ENCODE peak calls at places on chromosomes 3 and 15, in six cellular contexts. Z is upper lobe of left lung, P is transverse colon, I is Panc1, E is sigmoid colon, M is stomach. D is an unnamed sample.

GRCh38 chr3:46087871-46088270 is 60.6 kb upstream of the XCR1 start:
- DNase-seq in I (no peak), Z (no peak), M (no peak), P (no peak), E (no peak), D (no peak)

GRCh38 chr3:151330899-151331298 is 1.6 kb upstream of the P2RY13 start:
- DNase-seq in E (no peak), Z (no peak), P (no peak), I (no peak), M (no peak), D (no peak)

GRCh38 chr3:61239871-61240270 is 11.4 kb downstream of the FHIT start:
- DNase-seq in P (no peak), I (no peak), M (peak), Z (no peak), E (no peak), D (no peak)

GRCh38 chr15:85607842-85608241 is 186.9 kb downstream of the KLHL25 start:
- DNase-seq in P (no peak), Z (no peak), M (no peak), I (peak), E (no peak), D (no peak)

GRCh38 chr3:142808103-142808917 is 80.6 kb downstream of the PCOLCE2 start:
- DNase-seq in E (no peak), Z (no peak), I (peak), M (no peak), P (no peak), D (no peak)

GRCh38 chr3:13049400-13049799 is 23.8 kb downstream of the IQSEC1 start:
- DNase-seq in M (no peak), E (no peak), Z (no peak), P (no peak), I (no peak), D (no peak)

GRCh38 chr3:36381311-36381956 is 1.1 kb downstream of the STAC start:
- DNase-seq in Z (no peak), I (no peak), P (no peak), M (no peak), E (no peak), D (no peak)

GRCh38 chr3:71189480-71189879 is 394.0 kb downstream of the FOXP1 start:
- DNase-seq in E (no peak), P (no peak), M (no peak), I (no peak), Z (no peak), D (no peak)

GRCh38 chr3:154428369-154429206 is 1.4 kb downstream of the GPR149 start:
- DNase-seq in Z (peak), I (no peak), P (no peak), M (no peak), E (no peak), D (peak)

GRCh38 chr15:59688383-59688887 is 685 bp downstream of the BNIP2 start:
- DNase-seq in P (no peak), Z (no peak), E (peak), I (no peak), M (no peak), D (peak)

GRCh38 chr3:48399387-48400172 is 27.6 kb downstream of the FBXW12 start:
- DNase-seq in Z (peak), M (no peak), E (no peak), P (no peak), I (no peak), D (peak)

GRCh38 chr3:189273736-189274135 is 102.0 kb downstream of the TPRG1 start:
- DNase-seq in I (no peak), Z (no peak), E (no peak), P (no peak), M (no peak), D (no peak)

GRCh38 chr3:170355738-170356595 is 1.5 kb upstream of the SKIL start:
- DNase-seq in E (peak), I (no peak), M (peak), P (peak), Z (peak), D (peak)

GRCh38 chr3:157794771-157795170 is 291.6 kb upstream of the VEPH1 start:
- DNase-seq in E (no peak), I (no peak), P (no peak), Z (no peak), M (no peak), D (no peak)

GRCh38 chr15:47741082-47741481 is 23.8 kb downstream of the SEMA6D start:
- DNase-seq in M (no peak), P (no peak), I (no peak), E (no peak), Z (no peak), D (no peak)

GRCh38 chr3:53806182-53807116 is 39.8 kb downstream of the CHDH start:
- DNase-seq in P (peak), I (no peak), Z (no peak), E (peak), M (no peak), D (no peak)

GRCh38 chr3:189862385-189863023 is 231.3 kb downstream of the TP63 start:
- DNase-seq in M (no peak), I (no peak), P (no peak), E (no peak), Z (no peak), D (no peak)

GRCh38 chr15:80839764-80840130 is 60.6 kb downstream of the CEMIP start:
- DNase-seq in E (no peak), I (no peak), Z (no peak), P (peak), M (no peak), D (no peak)

GRCh38 chr3:8301977-8302589 is 199.5 kb upstream of the LMCD1 start:
- DNase-seq in P (no peak), Z (no peak), M (no peak), E (no peak), I (peak), D (no peak)

GRCh38 chr15:57319919-57320542 is 56.3 kb upstream of the CGNL1 start:
- DNase-seq in E (no peak), M (no peak), Z (peak), I (no peak), P (no peak), D (no peak)

GRCh38 chr3:111668912-111669488 is 73.9 kb upstream of the ZBED2 start:
- DNase-seq in I (peak), Z (no peak), E (no peak), M (no peak), P (no peak), D (no peak)

GRCh38 chr3:25897019-25897418 is 107.1 kb downstream of the OXSM start:
- DNase-seq in P (peak), E (no peak), Z (no peak), I (peak), M (no peak), D (no peak)

GRCh38 chr3:148954981-148955380 is 36.4 kb upstream of the GYG1 start:
- DNase-seq in E (no peak), P (no peak), Z (no peak), I (no peak), M (no peak), D (no peak)

GRCh38 chr3:52503788-52504424 is 8.8 kb downstream of the STAB1 start:
- DNase-seq in I (no peak), M (no peak), E (no peak), Z (peak), P (no peak), D (no peak)

GRCh38 chr15:69472575-69472974 is 20.0 kb downstream of the RPLP1 start:
- DNase-seq in P (no peak), I (no peak), Z (no peak), E (no peak), M (no peak), D (no peak)

GRCh38 chr15:81941479-81941878 is 104.3 kb downstream of the MEX3B start:
- DNase-seq in E (no peak), Z (no peak), I (no peak), P (no peak), M (no peak), D (no peak)

GRCh38 chr15:70078578-70079417 is 18.9 kb downstream of the TLE3 start:
- DNase-seq in E (no peak), P (no peak), M (peak), I (no peak), Z (no peak), D (no peak)

GRCh38 chr3:38375488-38376097 is 29.0 kb downstream of the XYLB start:
- DNase-seq in I (no peak), M (no peak), E (no peak), P (no peak), Z (no peak), D (no peak)

GRCh38 chr3:175940243-175940642 is 1081.1 kb downstream of the NAALADL2 start:
- DNase-seq in Z (no peak), P (no peak), M (no peak), I (no peak), E (no peak), D (no peak)

GRCh38 chr3:187748050-187748481 is 2.8 kb upstream of the BCL6 start:
- DNase-seq in I (peak), E (peak), Z (no peak), M (peak), P (peak), D (peak)

GRCh38 chr3:38723569-38724391 is 74.3 kb upstream of the SCN5A start:
- DNase-seq in P (no peak), Z (peak), M (no peak), E (no peak), I (no peak), D (no peak)

GRCh38 chr3:57951106-57951882 is 56.9 kb upstream of the FLNB start:
- DNase-seq in Z (no peak), I (no peak), P (peak), E (peak), M (peak), D (no peak)

GRCh38 chr3:155491696-155492095 is 198.2 kb upstream of the STRIT1 start:
- DNase-seq in M (no peak), Z (no peak), P (no peak), I (no peak), E (no peak), D (no peak)

GRCh38 chr3:155804298-155804697 is 1.8 kb downstream of the C3orf33 start:
- DNase-seq in P (no peak), E (no peak), Z (no peak), M (no peak), I (no peak), D (no peak)

GRCh38 chr15:100686725-100687488 is 84.5 kb downstream of the ASB7 start:
- DNase-seq in E (no peak), P (no peak), M (no peak), I (no peak), Z (no peak), D (no peak)

GRCh38 chr3:197511853-197512635 is 43.7 kb downstream of the BDH1 start:
- DNase-seq in I (no peak), Z (no peak), M (no peak), E (no peak), P (no peak), D (no peak)
- TF ChIP-seq CTCF in I (no peak), Z (no peak), M (no peak), E (no peak), P (no peak), D (no peak)

GRCh38 chr15:68389936-68390790 is 41.8 kb downstream of the ITGA11 start:
- DNase-seq in P (no peak), Z (no peak), E (peak), I (no peak), M (peak), D (no peak)
- TF ChIP-seq POLR2AphosphoS5 in P (no peak), Z (no peak), E (no peak), I (no peak), M (no peak), D (no peak)

GRCh38 chr3:129482721-129483120 is 42.7 kb downstream of the IFT122 start:
- DNase-seq in E (no peak), Z (no peak), I (no peak), M (no peak), P (no peak), D (no peak)
- TF ChIP-seq CTCF in E (no peak), Z (no peak), I (no peak), M (no peak), P (no peak), D (no peak)

DNA sequence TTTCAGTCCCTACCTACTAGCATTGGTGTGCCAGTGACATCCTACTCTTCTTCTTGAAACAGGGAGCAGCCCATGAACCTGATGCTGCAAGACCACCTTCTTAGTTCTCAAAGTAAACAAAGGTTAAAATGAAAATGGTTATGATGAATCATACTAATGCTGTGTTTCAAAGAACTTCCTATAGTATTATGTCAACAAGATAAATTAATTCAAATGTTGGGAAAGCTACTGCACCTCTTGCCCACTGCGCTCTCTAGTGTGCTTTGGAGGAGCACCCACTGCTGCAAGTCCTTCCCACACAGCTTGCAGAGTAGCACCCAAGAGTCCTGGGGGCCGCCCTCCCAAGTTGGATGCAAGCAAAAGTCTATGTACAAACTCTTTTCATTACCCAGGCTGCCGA is 81.1 kb downstream of the CD200R1L start:
- DNase-seq in P (no peak), I (no peak), E (no peak), M (no peak), Z (no peak), D (no peak)
- TF ChIP-seq POLR2AphosphoS5 in P (no peak), I (no peak), E (no peak), M (no peak), Z (no peak), D (no peak)

DNA sequence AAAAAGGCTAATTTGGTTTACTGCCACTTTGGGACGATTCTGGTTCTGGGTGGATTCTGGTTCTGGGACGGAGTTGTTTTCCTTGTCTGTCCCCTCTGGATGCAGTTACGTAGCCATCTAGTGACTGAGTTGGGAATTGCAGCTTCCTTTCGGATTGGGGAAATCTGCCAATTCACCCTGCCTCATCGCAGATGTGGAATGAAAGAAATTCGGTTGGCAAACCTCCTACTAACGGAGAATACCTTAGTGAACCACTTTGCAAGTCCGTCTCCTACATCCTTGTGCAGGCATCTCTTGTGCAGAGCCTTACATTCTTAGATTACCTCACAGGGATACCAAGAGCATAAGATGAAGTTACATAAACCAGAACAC is 31.5 kb upstream of the AP4E1 start:
- DNase-seq in M (peak), P (peak), Z (no peak), I (peak), E (peak), D (peak)
- TF ChIP-seq CTCF in M (no peak), P (peak), Z (peak), I (peak), E (peak), D (peak)

DNA sequence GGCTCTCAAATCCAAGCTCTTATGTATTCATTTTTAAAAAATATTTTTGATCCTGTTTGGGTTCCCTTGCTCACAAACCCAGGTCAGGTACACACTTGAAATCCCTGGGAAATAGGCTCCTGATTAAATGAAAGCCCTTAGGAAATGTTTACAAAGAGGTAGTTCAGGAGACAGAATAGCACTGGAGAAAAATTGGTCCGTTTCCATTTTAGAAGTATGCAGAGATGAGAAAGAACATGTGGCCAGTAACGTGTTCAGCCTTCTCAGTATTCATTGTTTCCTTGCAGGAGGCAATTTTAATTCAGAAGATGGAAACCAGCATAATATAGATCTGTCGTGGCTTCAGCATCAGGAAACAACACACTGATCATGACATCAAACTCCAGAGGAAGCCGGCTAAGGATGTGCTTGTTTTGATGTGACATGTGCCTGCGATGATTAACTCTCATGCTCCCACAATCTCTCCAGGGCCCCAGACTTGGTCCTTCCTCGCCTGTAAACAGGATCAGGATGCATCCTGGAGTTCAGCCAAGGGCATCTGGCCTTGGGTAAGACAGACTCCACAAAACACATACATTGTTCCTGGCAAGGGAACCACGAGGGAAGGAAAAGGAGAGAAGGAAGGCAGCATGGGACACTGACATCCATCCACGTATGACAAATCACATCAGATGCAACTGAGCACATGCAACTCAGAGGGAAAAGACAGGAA is 350.5 kb upstream of the THBS1 start:
- DNase-seq in Z (no peak), I (no peak), M (no peak), E (no peak), P (no peak), D (no peak)
- TF ChIP-seq POLR2AphosphoS5 in Z (no peak), I (no peak), M (no peak), E (peak), P (no peak), D (no peak)

DNA sequence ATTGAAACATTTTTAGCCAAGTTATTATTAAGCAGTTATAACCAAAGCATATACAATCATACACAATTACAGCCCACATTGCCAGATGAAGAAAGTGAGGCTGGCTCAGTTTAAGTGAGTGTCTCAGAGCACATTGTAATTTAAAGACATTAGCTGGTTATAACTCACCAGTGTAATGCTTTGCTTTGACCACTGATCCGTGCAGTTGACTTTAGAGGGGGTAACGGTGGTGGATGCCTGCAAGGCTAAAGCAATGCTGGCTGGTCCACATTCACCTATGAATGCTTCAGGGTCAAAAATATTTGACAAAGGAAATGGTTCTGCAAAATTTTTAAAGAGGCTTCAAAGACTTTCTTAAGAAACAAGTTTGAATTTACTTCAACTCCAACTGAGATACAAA is 1.2 kb downstream of the C3orf85 start:
- DNase-seq in Z (no peak), M (no peak), E (no peak), P (no peak), I (no peak), D (no peak)
- TF ChIP-seq CTCF in Z (no peak), M (no peak), E (no peak), P (no peak), I (no peak), D (no peak)

DNA sequence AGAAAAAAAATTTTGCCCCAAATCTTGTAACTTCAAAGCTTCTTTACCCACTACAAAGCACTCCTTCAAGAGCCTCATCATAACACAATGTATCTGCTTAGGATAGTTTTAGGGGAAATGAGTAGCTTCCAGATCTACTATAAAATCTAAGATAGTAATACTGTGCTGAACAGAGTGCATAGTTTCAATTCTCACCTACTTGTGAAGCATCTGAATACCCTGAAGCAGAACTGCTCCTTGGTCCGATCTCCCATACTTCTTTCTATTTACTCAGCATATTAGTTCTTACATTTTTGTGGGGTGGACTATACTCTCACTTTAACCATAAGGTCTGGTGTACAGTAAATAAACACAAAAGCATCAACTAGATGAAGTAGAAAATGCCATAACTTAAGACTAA is 9.6 kb downstream of the TFRC start:
- DNase-seq in P (no peak), E (no peak), Z (no peak), M (no peak), I (no peak), D (no peak)
- TF ChIP-seq POLR2AphosphoS5 in P (no peak), E (no peak), Z (no peak), M (no peak), I (no peak), D (no peak)